ENCODE peak calls at places on chromosomes 13 and 19, in eight cellular contexts. T, I, L, R, K, P, Y and E are unnamed samples.

GRCh38 chr13:69556540-69557196 is 551.0 kb upstream of the ATXN8OS start:
- DNase-seq in L (no peak), R (no peak), Y (no peak), P (no peak), T (no peak), K (no peak), I (no peak), E (no peak)

GRCh38 chr13:76991432-76991795 is 467 bp upstream of the CLN5 start:
- DNase-seq in Y (peak; percentile 82), R (no peak), L (no peak), P (no peak), T (no peak), K (peak; percentile 67), I (peak; percentile 92), E (peak; percentile 87)

GRCh38 chr13:27372896-27373295 is 51.5 kb upstream of the GTF3A start:
- DNase-seq in T (no peak), Y (no peak), P (no peak), I (no peak), R (no peak), L (peak; percentile 26), K (no peak), E (no peak)

GRCh38 chr13:35557475-35557874 is 81.0 kb upstream of the MAB21L1 start:
- DNase-seq in P (no peak), Y (no peak), T (no peak), L (no peak), K (no peak), R (no peak), I (no peak), E (no peak)

GRCh38 chr19:46225558-46226004 is 4.0 kb upstream of the IGFL1 start:
- DNase-seq in L (peak; percentile 18), I (no peak), P (no peak), R (no peak), Y (no peak), K (no peak), T (no peak), E (no peak)

GRCh38 chr13:32164622-32165268 is 133.2 kb downstream of the FRY start:
- DNase-seq in T (peak; percentile 79), I (peak; percentile 49), P (no peak), K (no peak), Y (peak; percentile 1), R (peak; percentile 28), L (peak; percentile 42), E (no peak)

GRCh38 chr13:20772401-20773131 is 1.2 kb downstream of the EEF1AKMT1 start:
- DNase-seq in T (no peak), Y (no peak), R (no peak), P (no peak), I (no peak), K (no peak), L (no peak), E (no peak)

GRCh38 chr13:98143157-98143553 is 261 bp downstream of the FARP1 start:
- DNase-seq in T (no peak), P (no peak), R (no peak), K (no peak), Y (no peak), L (peak; percentile 76), I (no peak), E (no peak)

GRCh38 chr13:53206455-53206854 is 177.8 kb downstream of the OLFM4 start:
- DNase-seq in Y (no peak), P (no peak), T (no peak), K (no peak), L (no peak), I (no peak), R (no peak), E (no peak)